ENCODE peak calls at places on chromosomes 16 and 17, in four cellular contexts. One of them, this sample, is unnamed.

GRCh38 chr17:1203111-1203966 is 23.6 kb upstream of the ABR start:
- DNase-seq in cardiac muscle cell: peak; percentile 68
- DNase-seq in ascending aorta: no peak
- DNase-seq in body of pancreas: peak; percentile 70
- DNase-seq in this sample: peak; percentile 74

GRCh38 chr17:67601897-67602296 is 115.8 kb upstream of the NOL11 start:
- DNase-seq in body of pancreas: no peak
- DNase-seq in cardiac muscle cell: no peak
- DNase-seq in ascending aorta: no peak
- DNase-seq in this sample: no peak

GRCh38 chr16:81151648-81152047 is 55.5 kb upstream of the GCSH start:
- DNase-seq in cardiac muscle cell: no peak
- DNase-seq in body of pancreas: no peak
- DNase-seq in ascending aorta: no peak
- DNase-seq in this sample: no peak

GRCh38 chr16:17159616-17160015 is 311.1 kb downstream of the XYLT1 start:
- DNase-seq in ascending aorta: no peak
- DNase-seq in cardiac muscle cell: peak; percentile 20
- DNase-seq in body of pancreas: no peak
- DNase-seq in this sample: no peak

GRCh38 chr16:12157510-12158093 is 181.1 kb downstream of the SNX29 start:
- DNase-seq in cardiac muscle cell: no peak
- DNase-seq in body of pancreas: no peak
- DNase-seq in ascending aorta: no peak
- DNase-seq in this sample: no peak

GRCh38 chr17:50344712-50345380 is 1.1 kb upstream of the XYLT2 start:
- DNase-seq in ascending aorta: no peak
- DNase-seq in cardiac muscle cell: no peak
- DNase-seq in body of pancreas: no peak
- DNase-seq in this sample: peak; percentile 25

GRCh38 chr16:81553080-81553813 is 108.6 kb downstream of the CMIP start:
- DNase-seq in body of pancreas: no peak
- DNase-seq in cardiac muscle cell: no peak
- DNase-seq in ascending aorta: no peak
- DNase-seq in this sample: no peak

GRCh38 chr16:88651276-88651988 is 579 bp upstream of the CYBA start:
- DNase-seq in cardiac muscle cell: no peak
- DNase-seq in body of pancreas: peak; percentile 76
- DNase-seq in ascending aorta: peak; percentile 50
- DNase-seq in this sample: peak; percentile 76

GRCh38 chr17:75039238-75039637 is 7.5 kb downstream of the ATP5PD start:
- DNase-seq in body of pancreas: no peak
- DNase-seq in ascending aorta: no peak
- DNase-seq in cardiac muscle cell: no peak
- DNase-seq in this sample: no peak

GRCh38 chr16:51243836-51244483 is 92.9 kb upstream of the SALL1 start:
- DNase-seq in ascending aorta: no peak
- DNase-seq in body of pancreas: peak; percentile 61
- DNase-seq in cardiac muscle cell: peak; percentile 50
- DNase-seq in this sample: no peak

GRCh38 chr16:84379731-84380369 is 11.5 kb downstream of the ATP2C2 start:
- DNase-seq in cardiac muscle cell: no peak
- DNase-seq in body of pancreas: no peak
- DNase-seq in ascending aorta: no peak
- DNase-seq in this sample: peak; percentile 79

GRCh38 chr17:38559025-38559879 is 46.5 kb downstream of the SRCIN1 start:
- DNase-seq in ascending aorta: peak; percentile 50
- DNase-seq in body of pancreas: peak; percentile 95
- DNase-seq in cardiac muscle cell: peak; percentile 84
- DNase-seq in this sample: peak; percentile 93
- TF ChIP-seq CTCF in ascending aorta: no peak
- TF ChIP-seq CTCF in body of pancreas: peak; percentile 25
- TF ChIP-seq CTCF in cardiac muscle cell: no peak
- TF ChIP-seq CTCF in this sample: peak; percentile 19

DNA sequence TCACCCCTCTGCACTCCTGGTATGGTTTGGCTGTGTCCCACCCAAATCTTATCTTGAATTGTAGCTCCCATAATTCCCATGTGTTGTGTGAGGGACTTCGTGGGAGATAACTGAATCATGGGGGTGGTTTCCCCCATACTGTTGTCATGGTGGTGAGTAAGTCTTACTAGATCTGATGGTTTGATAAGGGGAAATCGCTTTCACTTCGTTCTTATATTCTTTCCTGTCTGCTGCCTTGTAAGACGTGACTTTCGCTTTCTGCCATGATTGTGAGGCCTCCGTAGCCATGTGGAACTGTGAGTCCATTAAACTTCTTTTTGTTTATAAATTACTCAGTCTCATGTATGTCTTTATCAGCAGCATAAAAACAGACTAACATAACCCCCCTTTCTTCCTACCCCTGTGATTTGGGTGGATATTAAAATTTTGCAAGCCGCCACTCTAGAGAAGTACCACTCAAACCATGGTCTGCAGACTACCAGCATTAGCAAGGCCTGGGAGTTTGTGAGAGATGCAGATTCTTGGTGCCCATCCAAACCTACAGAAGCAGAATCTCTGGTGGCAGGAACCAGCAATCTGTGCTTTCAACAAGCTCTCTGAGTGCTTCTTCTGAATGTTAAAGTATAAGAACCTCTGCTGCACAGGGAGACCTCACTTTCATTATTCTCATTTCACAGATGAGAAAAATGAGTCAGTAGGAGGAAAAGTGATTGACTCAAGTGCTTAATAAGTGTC is 999.5 kb upstream of the EEF2KMT start:
- DNase-seq in cardiac muscle cell: no peak
- DNase-seq in ascending aorta: no peak
- DNase-seq in body of pancreas: no peak
- DNase-seq in this sample: no peak
- TF ChIP-seq CTCF in cardiac muscle cell: no peak
- TF ChIP-seq CTCF in ascending aorta: no peak
- TF ChIP-seq CTCF in body of pancreas: no peak
- TF ChIP-seq CTCF in this sample: no peak

GRCh38 chr16:48000622-48001021 is 155.2 kb downstream of the ABCC12 start:
- DNase-seq in cardiac muscle cell: no peak
- DNase-seq in ascending aorta: no peak
- DNase-seq in body of pancreas: no peak
- DNase-seq in this sample: no peak

GRCh38 chr16:47990676-47991075 is 165.1 kb downstream of the ABCC12 start:
- DNase-seq in ascending aorta: no peak
- DNase-seq in body of pancreas: no peak
- DNase-seq in cardiac muscle cell: no peak
- DNase-seq in this sample: no peak

GRCh38 chr16:47995354-47995753 is 160.4 kb downstream of the ABCC12 start:
- DNase-seq in ascending aorta: no peak
- DNase-seq in cardiac muscle cell: no peak
- DNase-seq in body of pancreas: no peak
- DNase-seq in this sample: no peak
- TF ChIP-seq CTCF in ascending aorta: no peak
- TF ChIP-seq CTCF in cardiac muscle cell: peak; percentile 10
- TF ChIP-seq CTCF in body of pancreas: no peak
- TF ChIP-seq CTCF in this sample: no peak

GRCh38 chr17:45234641-45235040 is 13.0 kb downstream of the FMNL1 start:
- DNase-seq in body of pancreas: no peak
- DNase-seq in ascending aorta: no peak
- DNase-seq in cardiac muscle cell: peak; percentile 55
- DNase-seq in this sample: peak; percentile 14

GRCh38 chr17:45237686-45238085 is 16.0 kb downstream of the FMNL1 start:
- DNase-seq in body of pancreas: no peak
- DNase-seq in ascending aorta: no peak
- DNase-seq in cardiac muscle cell: no peak
- DNase-seq in this sample: no peak

GRCh38 chr17:45238155-45238774 is 16.6 kb downstream of the FMNL1 start:
- DNase-seq in ascending aorta: no peak
- DNase-seq in cardiac muscle cell: no peak
- DNase-seq in body of pancreas: no peak
- DNase-seq in this sample: no peak

GRCh38 chr17:45235071-45236001 is 13.7 kb downstream of the FMNL1 start:
- DNase-seq in body of pancreas: peak; percentile 76
- DNase-seq in cardiac muscle cell: peak; percentile 84
- DNase-seq in ascending aorta: no peak
- DNase-seq in this sample: no peak

GRCh38 chr17:45236002-45236606 is 14.4 kb downstream of the FMNL1 start:
- DNase-seq in body of pancreas: no peak
- DNase-seq in ascending aorta: no peak
- DNase-seq in cardiac muscle cell: no peak
- DNase-seq in this sample: no peak
- TF ChIP-seq CTCF in body of pancreas: no peak
- TF ChIP-seq CTCF in ascending aorta: no peak
- TF ChIP-seq CTCF in cardiac muscle cell: peak; percentile 32
- TF ChIP-seq CTCF in this sample: no peak

DNA sequence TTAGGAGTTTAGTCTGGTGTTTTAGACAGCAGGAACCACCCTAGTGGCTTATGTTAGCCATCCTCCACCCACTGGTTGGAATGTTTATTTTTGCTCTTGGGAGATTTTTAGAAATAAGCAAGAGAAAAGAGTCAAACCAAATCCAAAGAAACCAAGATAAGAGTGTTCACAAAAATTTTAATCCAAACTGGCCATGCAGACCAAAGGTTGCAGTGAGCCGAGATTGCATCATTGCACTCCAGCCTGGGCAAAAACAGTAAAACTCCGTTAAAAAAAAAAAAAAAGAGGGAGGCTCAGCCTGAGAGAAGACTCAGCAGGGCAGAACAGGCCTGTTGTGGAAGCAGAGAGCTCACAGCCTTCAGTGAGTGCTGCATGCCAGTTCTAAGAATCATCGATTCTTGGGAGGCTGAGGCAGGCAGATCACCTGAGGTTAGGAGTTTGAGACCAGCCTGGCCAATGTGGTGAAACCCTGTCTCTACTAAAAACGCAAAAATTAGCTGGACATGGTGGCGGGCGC is 12.2 kb upstream of the C16orf54 start:
- DNase-seq in ascending aorta: no peak
- DNase-seq in body of pancreas: no peak
- DNase-seq in cardiac muscle cell: no peak
- DNase-seq in this sample: no peak
- TF ChIP-seq CTCF in ascending aorta: no peak
- TF ChIP-seq CTCF in body of pancreas: no peak
- TF ChIP-seq CTCF in cardiac muscle cell: peak; percentile 48
- TF ChIP-seq CTCF in this sample: no peak

This sample was measured in mucosa of descending colon.